ENCODE peak calls at places on chromosomes 2 and 18, in six cellular contexts. N, Y, X, B, L and W are unnamed samples.

GRCh38 chr2:126891681-126892500 is 6.8 kb upstream of the TEX51 start:
- DNase-seq in N (no peak), Y (no peak), X (no peak), B (peak; percentile 34), L (no peak), W (no peak)

GRCh38 chr2:202339052-202339870 is 36.9 kb upstream of the BMPR2 start:
- DNase-seq in N (no peak), Y (peak; percentile 66), X (no peak), B (no peak), L (no peak), W (no peak)

GRCh38 chr18:49664086-49664890 is 102.4 kb downstream of the LIPG start:
- DNase-seq in N (peak; percentile 67), Y (no peak), X (peak; percentile 59), B (no peak), L (no peak), W (no peak)

GRCh38 chr2:100522430-100522829 is 40.4 kb upstream of the PDCL3 start:
- DNase-seq in N (no peak), Y (no peak), X (no peak), B (no peak), L (no peak), W (no peak)

GRCh38 chr18:8747440-8747937 is 42.1 kb downstream of the MTCL1 start:
- DNase-seq in N (no peak), Y (peak; percentile 96), X (no peak), B (no peak), L (no peak), W (no peak)

GRCh38 chr2:144083211-144083610 is 436.7 kb downstream of the ZEB2 start:
- DNase-seq in N (no peak), Y (peak; percentile 85), X (no peak), B (no peak), L (no peak), W (no peak)

GRCh38 chr2:3108710-3109702 is 268.6 kb downstream of the EIPR1 start:
- DNase-seq in N (no peak), Y (no peak), X (peak; percentile 46), B (peak; percentile 46), L (peak; percentile 74), W (no peak)

GRCh38 chr2:100230754-100231153 is 88.4 kb upstream of the AFF3 start:
- DNase-seq in N (no peak), Y (peak; percentile 42), X (no peak), B (no peak), L (peak; percentile 21), W (no peak)

GRCh38 chr2:66346241-66346664 is 88.7 kb upstream of the MEIS1 start:
- DNase-seq in N (no peak), Y (no peak), X (no peak), B (no peak), L (no peak), W (no peak)

GRCh38 chr18:3321133-3321812 is 59.3 kb downstream of the MYL12B start:
- DNase-seq in N (no peak), Y (peak; percentile 96), X (no peak), B (no peak), L (no peak), W (no peak)

GRCh38 chr18:27378396-27379094 is 193.4 kb upstream of the CHST9 start:
- DNase-seq in N (no peak), Y (no peak), X (no peak), B (no peak), L (no peak), W (no peak)

GRCh38 chr2:142603761-142604160 is 273.7 kb upstream of the KYNU start:
- DNase-seq in N (no peak), Y (no peak), X (no peak), B (no peak), L (no peak), W (no peak)

GRCh38 chr2:140502951-140503630 is 1627.7 kb downstream of the LRP1B start:
- DNase-seq in N (no peak), Y (peak; percentile 56), X (no peak), B (no peak), L (no peak), W (no peak)

GRCh38 chr2:6421094-6421493 is 444.6 kb downstream of the CMPK2 start:
- DNase-seq in N (no peak), Y (no peak), X (no peak), B (no peak), L (no peak), W (no peak)

GRCh38 chr2:2660789-2661355 is 329.8 kb upstream of the MYT1L start:
- DNase-seq in N (no peak), Y (peak; percentile 23), X (no peak), B (no peak), L (no peak), W (no peak)

GRCh38 chr2:74552914-74553811 is 579 bp downstream of the LOXL3 start:
- DNase-seq in N (no peak), Y (no peak), X (no peak), B (no peak), L (no peak), W (no peak)

GRCh38 chr2:169819106-169819505 is 5.6 kb downstream of the METTL5 start:
- DNase-seq in N (no peak), Y (peak; percentile 55), X (no peak), B (no peak), L (no peak), W (no peak)

GRCh38 chr2:102048465-102048864 is 56.7 kb downstream of the IL1R2 start:
- DNase-seq in N (no peak), Y (peak; percentile 73), X (peak; percentile 80), B (no peak), L (no peak), W (no peak)

GRCh38 chr2:16050261-16051045 is 110.1 kb downstream of the MYCN start:
- DNase-seq in N (no peak), Y (no peak), X (no peak), B (no peak), L (no peak), W (no peak)

GRCh38 chr2:224260605-224261004 is 141.3 kb downstream of the FAM124B start:
- DNase-seq in N (no peak), Y (no peak), X (no peak), B (no peak), L (no peak), W (no peak)

GRCh38 chr2:242040681-242041080 is 171.2 kb downstream of the RTP5 start:
- DNase-seq in N (no peak), Y (no peak), X (peak; percentile 42), B (no peak), L (peak; percentile 64), W (no peak)

GRCh38 chr2:43199492-43200481 is 26.6 kb downstream of the ZFP36L2 start:
- DNase-seq in N (no peak), Y (peak; percentile 15), X (no peak), B (no peak), L (no peak), W (no peak)

GRCh38 chr18:48404707-48405106 is 4.5 kb downstream of the ZBTB7C start:
- DNase-seq in N (no peak), Y (no peak), X (no peak), B (no peak), L (no peak), W (no peak)

GRCh38 chr18:31325051-31325450 is 7.1 kb downstream of the DSG1 start:
- DNase-seq in N (peak; percentile 22), Y (peak; percentile 71), X (no peak), B (no peak), L (no peak), W (no peak)

GRCh38 chr2:228094377-228094921 is 87.0 kb downstream of the SPHKAP start:
- DNase-seq in N (no peak), Y (no peak), X (no peak), B (no peak), L (no peak), W (no peak)

GRCh38 chr18:56445422-56445821 is 193.0 kb downstream of the TXNL1 start:
- DNase-seq in N (no peak), Y (no peak), X (no peak), B (no peak), L (no peak), W (no peak)

GRCh38 chr2:218996937-218997336 is 3.7 kb upstream of the CRYBA2 start:
- DNase-seq in N (no peak), Y (no peak), X (no peak), B (no peak), L (no peak), W (no peak)

DNA sequence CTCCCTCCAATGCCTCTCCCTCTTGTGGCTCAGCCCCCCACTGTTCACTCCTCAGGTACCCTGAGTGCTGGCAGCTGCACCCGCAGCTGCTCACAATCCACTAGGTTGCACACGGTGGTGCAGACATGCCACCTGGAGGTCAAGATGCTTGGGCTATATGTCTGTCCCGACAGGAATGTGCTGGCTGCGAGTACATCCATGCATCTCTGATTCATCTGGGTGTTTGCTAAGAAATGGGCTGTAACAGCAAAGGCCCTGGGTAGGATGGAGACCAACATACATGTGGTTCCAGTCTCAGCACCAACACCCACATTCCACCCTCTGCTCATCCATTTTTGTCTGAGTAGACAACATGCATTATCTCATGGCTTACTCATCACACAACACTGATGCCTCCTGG is 31.3 kb downstream of the ANKMY1 start:
- DNase-seq in N (no peak), Y (no peak), X (no peak), B (no peak), L (no peak), W (no peak)
- H3K9me3 ChIP-seq in N (peaks cover 14% of the 10 kb centered on the region), Y (peaks cover 21% of the 10 kb centered on the region), X (no peaks in the 10 kb centered on the region), B (peaks cover 1% of the 10 kb centered on the region), L (peaks cover 5% of the 10 kb centered on the region), W (no peaks in the 10 kb centered on the region)

GRCh38 chr2:217357886-217358620 is 498.2 kb upstream of the TNP1 start:
- DNase-seq in N (no peak), Y (no peak), X (no peak), B (no peak), L (no peak), W (no peak)
- TF ChIP-seq CTCF in N (no peak), Y (no peak), X (no peak), B (no peak), L (no peak), W (no peak)

GRCh38 chr2:12316464-12316863 is 400.3 kb upstream of the TRIB2 start:
- DNase-seq in N (no peak), Y (no peak), X (no peak), B (no peak), L (no peak), W (no peak)

GRCh38 chr2:12320027-12320734 is 396.6 kb upstream of the TRIB2 start:
- DNase-seq in N (no peak), Y (peak; percentile 48), X (no peak), B (no peak), L (peak; percentile 83), W (no peak)

GRCh38 chr2:12317853-12318426 is 398.8 kb upstream of the TRIB2 start:
- DNase-seq in N (no peak), Y (peak; percentile 96), X (no peak), B (no peak), L (no peak), W (no peak)

GRCh38 chr2:12317286-12317685 is 399.4 kb upstream of the TRIB2 start:
- DNase-seq in N (no peak), Y (no peak), X (no peak), B (no peak), L (no peak), W (no peak)

GRCh38 chr2:12318427-12319057 is 398.2 kb upstream of the TRIB2 start:
- DNase-seq in N (no peak), Y (peak; percentile 52), X (no peak), B (no peak), L (no peak), W (no peak)
- H3K4me1 ChIP-seq in N (peaks cover 35% of the 10 kb centered on the region), Y (peaks cover 17% of the 10 kb centered on the region), X (no peaks in the 10 kb centered on the region), B (peaks cover 5% of the 10 kb centered on the region), L (peaks cover 30% of the 10 kb centered on the region), W (no peaks in the 10 kb centered on the region)

DNA sequence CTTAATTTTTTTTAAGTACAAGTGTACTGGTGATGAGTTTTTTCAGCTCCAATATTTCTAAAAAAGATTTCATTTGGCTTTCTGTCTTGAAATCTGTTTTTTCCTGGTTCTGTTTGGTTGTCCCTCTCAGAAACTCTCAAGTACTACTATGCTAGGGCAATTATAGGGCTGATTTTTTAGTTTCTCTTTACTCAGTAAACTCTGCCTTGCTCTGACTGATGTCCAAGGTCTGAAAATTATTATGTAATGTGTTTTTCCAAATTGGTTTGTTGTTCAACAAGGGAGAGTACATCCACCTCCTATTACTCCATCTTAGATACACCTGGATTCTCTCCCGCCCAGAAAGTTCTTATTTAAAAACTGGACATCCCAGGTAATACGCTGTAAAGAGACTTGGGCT is 877.7 kb downstream of the CBLN2 start:
- DNase-seq in N (no peak), Y (no peak), X (no peak), B (no peak), L (no peak), W (no peak)
- H3K9me3 ChIP-seq in N (no peaks in the 10 kb centered on the region), Y (peaks cover 14% of the 10 kb centered on the region), X (no peaks in the 10 kb centered on the region), B (no peaks in the 10 kb centered on the region), L (no peaks in the 10 kb centered on the region), W (no peaks in the 10 kb centered on the region)